ENCODE peak calls at places on chromosomes 4 and X, in eight cellular contexts. J, P, I, N, S, W, T and O are unnamed samples.

GRCh38 chr4:20370284-20370683 is 118.6 kb downstream of the SLIT2 start:
- DNase-seq in J (peak), P (no peak), I (no peak), N (no peak), S (no peak), W (peak), T (no peak), O (no peak)

GRCh38 chrX:96425204-96425603 is 259.4 kb upstream of the DIAPH2 start:
- DNase-seq in J (no peak), P (no peak), I (no peak), N (no peak), S (no peak), W (no peak), T (no peak), O (no peak)

GRCh38 chr4:79651516-79651915 is 243.5 kb upstream of the GK2 start:
- DNase-seq in J (peak), P (no peak), I (no peak), N (no peak), S (no peak), W (peak), T (no peak), O (no peak)

GRCh38 chr4:124806403-124806802 is 93.9 kb upstream of the ANKRD50 start:
- DNase-seq in J (no peak), P (no peak), I (no peak), N (no peak), S (no peak), W (no peak), T (no peak), O (no peak)

GRCh38 chrX:39484669-39485068 is 613.1 kb downstream of the BCOR start:
- DNase-seq in J (no peak), P (no peak), I (no peak), N (no peak), S (no peak), W (no peak), T (no peak), O (no peak)

GRCh38 chrX:37380920-37381319 is 31.8 kb downstream of the PRRG1 start:
- DNase-seq in J (peak), P (no peak), I (no peak), N (no peak), S (no peak), W (peak), T (no peak), O (no peak)

GRCh38 chrX:123093792-123094191 is 90.3 kb upstream of the GRIA3 start:
- DNase-seq in J (no peak), P (no peak), I (no peak), N (no peak), S (no peak), W (no peak), T (no peak), O (no peak)

GRCh38 chrX:139766545-139766983 is 58.6 kb upstream of the MCF2 start:
- DNase-seq in J (no peak), P (no peak), I (no peak), N (no peak), S (no peak), W (no peak), T (no peak), O (no peak)

GRCh38 chrX:120672389-120672788 is 42.5 kb upstream of the C1GALT1C1 start:
- DNase-seq in J (peak), P (no peak), I (no peak), N (peak), S (peak), W (peak), T (peak), O (peak)

GRCh38 chr4:75158451-75158850 is 225.5 kb downstream of the PARM1 start:
- DNase-seq in J (no peak), P (no peak), I (no peak), N (no peak), S (no peak), W (no peak), T (no peak), O (no peak)

GRCh38 chr4:152106781-152107321 is 346.0 kb upstream of the GATB start:
- DNase-seq in J (peak), P (no peak), I (no peak), N (no peak), S (no peak), W (no peak), T (no peak), O (no peak)

GRCh38 chrX:20140410-20140809 is 1.2 kb downstream of the EIF1AX start:
- DNase-seq in J (no peak), P (no peak), I (no peak), N (no peak), S (no peak), W (no peak), T (no peak), O (no peak)

GRCh38 chrX:96314974-96315373 is 369.7 kb upstream of the DIAPH2 start:
- DNase-seq in J (peak), P (no peak), I (no peak), N (no peak), S (no peak), W (peak), T (no peak), O (no peak)

GRCh38 chrX:7065473-7065872 is 82.0 kb upstream of the STS start:
- DNase-seq in J (no peak), P (no peak), I (no peak), N (no peak), S (no peak), W (no peak), T (no peak), O (no peak)

GRCh38 chrX:86946569-86946968 is 571.0 kb upstream of the KLHL4 start:
- DNase-seq in J (peak), P (no peak), I (no peak), N (no peak), S (no peak), W (no peak), T (no peak), O (no peak)

GRCh38 chrX:57156397-57157049 is 19.3 kb upstream of the SPIN2A start:
- DNase-seq in J (peak), P (no peak), I (no peak), N (no peak), S (peak), W (peak), T (no peak), O (no peak)

GRCh38 chrX:118974088-118974907 is at the start of gene LONRF3:
- DNase-seq in J (peak), P (peak), I (peak), N (peak), S (no peak), W (peak), T (peak), O (peak)

GRCh38 chr4:1241936-1242505 is 6.9 kb downstream of the CTBP1 start:
- DNase-seq in J (no peak), P (no peak), I (peak), N (no peak), S (no peak), W (no peak), T (peak), O (no peak)

GRCh38 chrX:120697053-120697452 is 67.2 kb upstream of the C1GALT1C1 start:
- DNase-seq in J (no peak), P (no peak), I (no peak), N (no peak), S (no peak), W (no peak), T (no peak), O (no peak)

GRCh38 chrX:37060999-37061398 is 52.8 kb downstream of the FAM47C start:
- DNase-seq in J (peak), P (no peak), I (no peak), N (no peak), S (peak), W (peak), T (no peak), O (no peak)

GRCh38 chr4:157195374-157195773 is 25.2 kb upstream of the GRIA2 start:
- DNase-seq in J (no peak), P (no peak), I (no peak), N (no peak), S (no peak), W (no peak), T (no peak), O (no peak)
- TF ChIP-seq CTCF in J (no peak), P (no peak), I (no peak), N (no peak), S (no peak), W (no peak), T (no peak), O (no peak)

GRCh38 chr4:87985097-87985886 is 9.8 kb downstream of the SPP1 start:
- DNase-seq in J (peak), P (peak), I (no peak), N (peak), S (no peak), W (peak), T (no peak), O (no peak)

GRCh38 chr4:87983996-87984395 is 8.5 kb downstream of the SPP1 start:
- DNase-seq in J (no peak), P (no peak), I (no peak), N (no peak), S (no peak), W (no peak), T (no peak), O (no peak)

GRCh38 chr4:87982446-87982845 is 6.9 kb downstream of the SPP1 start:
- DNase-seq in J (peak), P (no peak), I (no peak), N (no peak), S (no peak), W (peak), T (no peak), O (no peak)

GRCh38 chr4:87986508-87986907 is 11.0 kb downstream of the SPP1 start:
- DNase-seq in J (no peak), P (no peak), I (no peak), N (no peak), S (no peak), W (no peak), T (no peak), O (no peak)

DNA sequence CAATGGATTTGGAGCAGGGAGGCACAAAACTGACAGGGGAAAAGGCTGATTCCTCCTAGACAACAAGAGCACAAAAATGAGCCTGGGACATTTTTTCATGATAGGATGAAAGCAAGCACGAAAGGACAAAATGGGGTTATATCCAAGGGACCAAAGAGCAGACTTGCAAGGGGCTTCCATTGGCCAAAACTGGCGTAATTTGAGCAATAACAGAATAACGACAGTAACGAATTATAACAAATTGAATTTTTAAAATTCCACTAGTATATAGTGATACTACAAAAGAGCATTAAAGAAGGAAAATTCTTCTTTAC is 10.3 kb downstream of the SPP1 start:
- DNase-seq in J (no peak), P (no peak), I (no peak), N (no peak), S (no peak), W (no peak), T (no peak), O (no peak)
- TF ChIP-seq CTCF in J (no peak), P (peak), I (no peak), N (no peak), S (no peak), W (no peak), T (no peak), O (no peak)

GRCh38 chr4:168854216-168854921 is 155.7 kb downstream of the CBR4 start:
- DNase-seq in J (no peak), P (no peak), I (no peak), N (peak), S (no peak), W (peak), T (peak), O (peak)

GRCh38 chr4:168857546-168858314 is 152.3 kb downstream of the CBR4 start:
- DNase-seq in J (peak), P (no peak), I (no peak), N (no peak), S (no peak), W (peak), T (no peak), O (peak)

GRCh38 chr4:168859100-168859499 is 151.0 kb downstream of the CBR4 start:
- DNase-seq in J (no peak), P (no peak), I (no peak), N (no peak), S (no peak), W (no peak), T (no peak), O (no peak)

GRCh38 chr4:168856312-168856711 is 153.7 kb downstream of the CBR4 start:
- DNase-seq in J (peak), P (no peak), I (no peak), N (no peak), S (no peak), W (peak), T (no peak), O (no peak)

DNA sequence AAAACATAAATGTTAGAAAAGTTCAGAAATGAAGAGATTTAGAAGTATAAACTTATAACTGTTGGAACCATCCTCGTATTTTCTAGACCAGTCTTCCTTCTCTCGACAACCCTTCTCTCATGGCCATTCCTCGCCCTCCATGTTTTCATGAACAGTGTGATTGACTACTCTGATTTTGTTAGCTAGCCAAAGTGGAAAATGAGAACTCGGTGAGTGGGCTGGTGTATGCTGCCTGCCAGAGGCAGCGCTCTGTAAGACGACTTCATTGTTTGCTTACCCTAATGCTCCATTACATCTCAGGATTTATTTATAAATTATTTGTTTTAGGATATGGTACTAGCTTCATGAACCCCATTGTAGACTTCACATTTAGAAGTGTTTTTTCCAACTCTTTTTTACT is 153.0 kb downstream of the CBR4 start:
- DNase-seq in J (no peak), P (no peak), I (no peak), N (no peak), S (no peak), W (no peak), T (no peak), O (no peak)
- TF ChIP-seq CTCF in J (no peak), P (no peak), I (no peak), N (no peak), S (no peak), W (peak), T (no peak), O (no peak)

DNA sequence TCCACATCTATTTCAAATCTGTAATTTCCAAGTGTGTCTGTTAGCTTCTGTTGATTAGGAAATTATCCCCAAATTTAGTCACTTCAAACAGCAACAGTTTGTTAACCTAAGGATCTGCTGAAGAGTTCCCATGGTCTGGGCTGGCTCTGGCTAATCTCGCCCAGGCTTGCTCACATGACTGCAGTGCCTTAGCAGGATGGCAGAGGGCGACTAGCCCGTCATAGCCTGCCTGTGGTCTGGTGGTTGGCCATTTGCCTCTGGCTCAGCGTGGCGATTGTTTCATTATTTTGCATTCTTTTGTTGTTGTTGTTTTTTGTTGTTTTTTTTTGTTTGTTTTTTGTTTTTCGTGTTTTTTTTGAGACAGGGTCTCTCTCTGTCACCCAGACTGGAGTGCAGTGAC is 264.0 kb downstream of the TRIML1 start:
- DNase-seq in J (peak), P (no peak), I (no peak), N (no peak), S (no peak), W (peak), T (no peak), O (no peak)
- TF ChIP-seq CTCF in J (no peak), P (no peak), I (no peak), N (no peak), S (no peak), W (peak), T (no peak), O (no peak)

GRCh38 chr4:84032372-84032771 is 466.7 kb downstream of the NKX6-1 start:
- DNase-seq in J (no peak), P (no peak), I (no peak), N (no peak), S (no peak), W (no peak), T (no peak), O (no peak)

GRCh38 chr4:84024405-84024804 is 474.7 kb downstream of the NKX6-1 start:
- DNase-seq in J (no peak), P (no peak), I (no peak), N (no peak), S (no peak), W (no peak), T (no peak), O (no peak)

GRCh38 chr4:84031401-84031800 is 467.7 kb downstream of the NKX6-1 start:
- DNase-seq in J (no peak), P (no peak), I (no peak), N (no peak), S (no peak), W (no peak), T (no peak), O (no peak)

GRCh38 chr4:84028340-84028739 is 470.8 kb downstream of the NKX6-1 start:
- DNase-seq in J (no peak), P (no peak), I (no peak), N (no peak), S (no peak), W (no peak), T (no peak), O (no peak)
- TF ChIP-seq CTCF in J (no peak), P (no peak), I (no peak), N (no peak), S (no peak), W (no peak), T (no peak), O (no peak)

GRCh38 chrX:50838820-50839600 is 25.0 kb upstream of the SHROOM4 start:
- DNase-seq in J (peak), P (no peak), I (no peak), N (no peak), S (no peak), W (peak), T (no peak), O (no peak)

DNA sequence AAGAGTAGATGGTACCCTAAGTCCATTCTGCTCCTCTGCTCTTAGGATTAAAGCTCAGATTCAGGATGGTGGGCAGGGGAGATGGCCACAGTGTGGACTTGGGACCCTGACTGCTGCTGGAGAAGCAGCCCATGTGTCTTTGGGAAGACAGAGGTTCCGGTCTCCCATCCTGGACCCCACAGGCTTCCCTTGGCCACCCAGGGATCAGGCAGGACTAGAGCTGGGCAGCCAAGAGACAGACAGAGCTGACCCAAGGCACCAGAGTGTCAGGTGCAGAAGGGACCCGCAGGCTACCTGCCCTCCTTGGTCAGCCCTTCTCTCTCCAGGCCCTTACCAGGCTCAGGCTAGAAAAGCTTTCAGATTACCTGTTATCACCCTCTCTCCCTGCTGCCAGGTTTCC is 25.7 kb upstream of the SHROOM4 start:
- DNase-seq in J (no peak), P (no peak), I (no peak), N (no peak), S (no peak), W (no peak), T (no peak), O (no peak)
- TF ChIP-seq CTCF in J (no peak), P (no peak), I (no peak), N (no peak), S (no peak), W (no peak), T (no peak), O (no peak)

GRCh38 chrX:71158603-71159002 is 14.0 kb downstream of the NLGN3 start:
- DNase-seq in J (no peak), P (no peak), I (no peak), N (no peak), S (no peak), W (no peak), T (no peak), O (no peak)
- TF ChIP-seq CTCF in J (no peak), P (no peak), I (no peak), N (no peak), S (no peak), W (no peak), T (no peak), O (no peak)